ENCODE peak calls at places on chromosomes 3 and 15, in five cellular contexts. One of them, this sample, is unnamed.

GRCh38 chr3:50275996-50276761 is 2.7 kb upstream of the LSMEM2 start:
- DNase-seq in SK-N-SH: no peak
- DNase-seq in HepG2: no peak
- DNase-seq in HCT116: no peak
- DNase-seq in K562: no peak
- DNase-seq in this sample: no peak

GRCh38 chr3:52317601-52318000 is 1.5 kb downstream of the DNAH1 start:
- DNase-seq in SK-N-SH: peak; percentile 91
- DNase-seq in HepG2: no peak
- DNase-seq in HCT116: no peak
- DNase-seq in K562: peak; percentile 87
- DNase-seq in this sample: no peak

GRCh38 chr15:30859091-30859874 is 44.4 kb upstream of the FAN1 start:
- DNase-seq in SK-N-SH: peak; percentile 47
- DNase-seq in HepG2: peak; percentile 14
- DNase-seq in HCT116: peak; percentile 6
- DNase-seq in K562: peak; percentile 19
- DNase-seq in this sample: peak; percentile 29

GRCh38 chr15:99138491-99138982 is 33.7 kb downstream of the SYNM start:
- DNase-seq in SK-N-SH: no peak
- DNase-seq in HepG2: no peak
- DNase-seq in HCT116: no peak
- DNase-seq in K562: no peak
- DNase-seq in this sample: no peak

GRCh38 chr15:80204231-80204630 is 47.8 kb downstream of the CTXND1 start:
- DNase-seq in SK-N-SH: no peak
- DNase-seq in HepG2: no peak
- DNase-seq in HCT116: no peak
- DNase-seq in K562: no peak
- DNase-seq in this sample: no peak

GRCh38 chr3:63753567-63753966 is 65.5 kb upstream of the C3orf49 start:
- DNase-seq in SK-N-SH: no peak
- DNase-seq in HepG2: peak; percentile 29
- DNase-seq in HCT116: no peak
- DNase-seq in K562: peak; percentile 4
- DNase-seq in this sample: peak; percentile 54

GRCh38 chr3:154507727-154508126 is 77.7 kb upstream of the GPR149 start:
- DNase-seq in SK-N-SH: no peak
- DNase-seq in HepG2: no peak
- DNase-seq in HCT116: no peak
- DNase-seq in K562: no peak
- DNase-seq in this sample: no peak

GRCh38 chr3:107216711-107217110 is 160.5 kb upstream of the CCDC54 start:
- DNase-seq in SK-N-SH: no peak
- DNase-seq in HepG2: no peak
- DNase-seq in HCT116: no peak
- DNase-seq in K562: no peak
- DNase-seq in this sample: no peak

GRCh38 chr3:189685854-189686253 is 54.7 kb downstream of the TP63 start:
- DNase-seq in SK-N-SH: no peak
- DNase-seq in HepG2: peak; percentile 5
- DNase-seq in HCT116: peak; percentile 2
- DNase-seq in K562: no peak
- DNase-seq in this sample: no peak

GRCh38 chr3:124510290-124510689 is 220.0 kb upstream of the UMPS start:
- DNase-seq in SK-N-SH: no peak
- DNase-seq in HepG2: no peak
- DNase-seq in HCT116: no peak
- DNase-seq in K562: no peak
- DNase-seq in this sample: no peak

GRCh38 chr15:78232951-78233350 is 1.4 kb downstream of the ACSBG1 start:
- DNase-seq in SK-N-SH: no peak
- DNase-seq in HepG2: no peak
- DNase-seq in HCT116: no peak
- DNase-seq in K562: no peak
- DNase-seq in this sample: no peak

GRCh38 chr3:143207338-143207961 is 87.9 kb downstream of the CHST2 start:
- DNase-seq in SK-N-SH: no peak
- DNase-seq in HepG2: no peak
- DNase-seq in HCT116: no peak
- DNase-seq in K562: peak; percentile 33
- DNase-seq in this sample: no peak

GRCh38 chr3:176964656-176965055 is 232.6 kb downstream of the TBL1XR1 start:
- DNase-seq in SK-N-SH: no peak
- DNase-seq in HepG2: no peak
- DNase-seq in HCT116: no peak
- DNase-seq in K562: no peak
- DNase-seq in this sample: no peak

GRCh38 chr3:194407423-194407822 is 8.4 kb upstream of the GP5 start:
- DNase-seq in SK-N-SH: no peak
- DNase-seq in HepG2: peak; percentile 7
- DNase-seq in HCT116: no peak
- DNase-seq in K562: no peak
- DNase-seq in this sample: no peak

GRCh38 chr3:185460719-185461350 is 38.0 kb downstream of the TMEM41A start:
- DNase-seq in SK-N-SH: peak; percentile 23
- DNase-seq in HepG2: no peak
- DNase-seq in HCT116: peak; percentile 32
- DNase-seq in K562: peak; percentile 47
- DNase-seq in this sample: peak; percentile 48

GRCh38 chr3:100603449-100603848 is 6.0 kb upstream of the ADGRG7 start:
- DNase-seq in SK-N-SH: peak; percentile 40
- DNase-seq in HepG2: peak; percentile 38
- DNase-seq in HCT116: peak; percentile 41
- DNase-seq in K562: no peak
- DNase-seq in this sample: peak; percentile 16

GRCh38 chr15:66832679-66833078 is 130.6 kb downstream of the SMAD6 start:
- DNase-seq in SK-N-SH: no peak
- DNase-seq in HepG2: no peak
- DNase-seq in HCT116: no peak
- DNase-seq in K562: no peak
- DNase-seq in this sample: no peak

GRCh38 chr15:101255615-101256350 is 3.9 kb upstream of the CHSY1 start:
- DNase-seq in SK-N-SH: no peak
- DNase-seq in HepG2: peak; percentile 45
- DNase-seq in HCT116: no peak
- DNase-seq in K562: peak; percentile 67
- DNase-seq in this sample: no peak

GRCh38 chr3:47741925-47742324 is 39.8 kb downstream of the SMARCC1 start:
- DNase-seq in SK-N-SH: no peak
- DNase-seq in HepG2: no peak
- DNase-seq in HCT116: no peak
- DNase-seq in K562: no peak
- DNase-seq in this sample: no peak

GRCh38 chr15:28252831-28253230 is 69.1 kb downstream of the HERC2 start:
- DNase-seq in SK-N-SH: no peak
- DNase-seq in HepG2: no peak
- DNase-seq in HCT116: no peak
- DNase-seq in K562: no peak
- DNase-seq in this sample: no peak

GRCh38 chr3:55165278-55165677 is 237.4 kb upstream of the LRTM1 start:
- DNase-seq in SK-N-SH: no peak
- DNase-seq in HepG2: no peak
- DNase-seq in HCT116: no peak
- DNase-seq in K562: no peak
- DNase-seq in this sample: no peak

GRCh38 chr15:58357529-58358476 is 74.0 kb upstream of the LIPC start:
- DNase-seq in SK-N-SH: no peak
- DNase-seq in HepG2: no peak
- DNase-seq in HCT116: no peak
- DNase-seq in K562: peak; percentile 43
- DNase-seq in this sample: no peak

GRCh38 chr3:65146149-65146548 is 458.3 kb upstream of the ADAMTS9 start:
- DNase-seq in SK-N-SH: no peak
- DNase-seq in HepG2: no peak
- DNase-seq in HCT116: no peak
- DNase-seq in K562: no peak
- DNase-seq in this sample: no peak

GRCh38 chr3:110815008-110815583 is 256.5 kb upstream of the NECTIN3 start:
- DNase-seq in SK-N-SH: peak; percentile 1
- DNase-seq in HepG2: no peak
- DNase-seq in HCT116: peak; percentile 89
- DNase-seq in K562: no peak
- DNase-seq in this sample: no peak

GRCh38 chr3:67463656-67464055 is 190.8 kb downstream of the SUCLG2 start:
- DNase-seq in SK-N-SH: no peak
- DNase-seq in HepG2: no peak
- DNase-seq in HCT116: no peak
- DNase-seq in K562: no peak
- DNase-seq in this sample: no peak

GRCh38 chr3:149898771-149899170 is 71.9 kb downstream of the PFN2 start:
- DNase-seq in SK-N-SH: no peak
- DNase-seq in HepG2: no peak
- DNase-seq in HCT116: peak; percentile 12
- DNase-seq in K562: no peak
- DNase-seq in this sample: no peak

GRCh38 chr3:112605285-112605684 is 35.7 kb downstream of the CCDC80 start:
- DNase-seq in SK-N-SH: peak; percentile 16
- DNase-seq in HepG2: no peak
- DNase-seq in HCT116: no peak
- DNase-seq in K562: no peak
- DNase-seq in this sample: no peak

GRCh38 chr3:112598731-112599130 is 36.9 kb downstream of the SLC35A5 start:
- DNase-seq in SK-N-SH: no peak
- DNase-seq in HepG2: no peak
- DNase-seq in HCT116: no peak
- DNase-seq in K562: no peak
- DNase-seq in this sample: no peak

GRCh38 chr3:112610121-112610520 is 30.8 kb downstream of the CCDC80 start:
- DNase-seq in SK-N-SH: no peak
- DNase-seq in HepG2: no peak
- DNase-seq in HCT116: no peak
- DNase-seq in K562: no peak
- DNase-seq in this sample: no peak

GRCh38 chr3:112602217-112602838 is 38.6 kb downstream of the CCDC80 start:
- DNase-seq in SK-N-SH: no peak
- DNase-seq in HepG2: no peak
- DNase-seq in HCT116: no peak
- DNase-seq in K562: no peak
- DNase-seq in this sample: no peak

GRCh38 chr3:112604536-112604935 is 36.4 kb downstream of the CCDC80 start:
- DNase-seq in SK-N-SH: peak; percentile 14
- DNase-seq in HepG2: no peak
- DNase-seq in HCT116: no peak
- DNase-seq in K562: no peak
- DNase-seq in this sample: no peak
- TF ChIP-seq JUND in SK-N-SH: no peak
- TF ChIP-seq JUND in HepG2: no peak
- TF ChIP-seq JUND in HCT116: no peak
- TF ChIP-seq JUND in K562: no peak
- TF ChIP-seq JUND in this sample: no peak

GRCh38 chr3:42557849-42558248 is 23.9 kb downstream of the SEC22C start:
- DNase-seq in SK-N-SH: no peak
- DNase-seq in HepG2: peak; percentile 13
- DNase-seq in HCT116: no peak
- DNase-seq in K562: no peak
- DNase-seq in this sample: no peak

GRCh38 chr3:42562047-42562907 is 19.5 kb downstream of the SEC22C start:
- DNase-seq in SK-N-SH: no peak
- DNase-seq in HepG2: no peak
- DNase-seq in HCT116: no peak
- DNase-seq in K562: no peak
- DNase-seq in this sample: no peak
- TF ChIP-seq JUND in SK-N-SH: no peak
- TF ChIP-seq JUND in HepG2: no peak
- TF ChIP-seq JUND in HCT116: no peak
- TF ChIP-seq JUND in K562: no peak
- TF ChIP-seq JUND in this sample: no peak

GRCh38 chr15:37014137-37014536 is 86.2 kb downstream of the MEIS2 start:
- DNase-seq in SK-N-SH: no peak
- DNase-seq in HepG2: no peak
- DNase-seq in HCT116: no peak
- DNase-seq in K562: no peak
- DNase-seq in this sample: no peak
- TF ChIP-seq JUND in SK-N-SH: no peak
- TF ChIP-seq JUND in HepG2: no peak
- TF ChIP-seq JUND in HCT116: no peak
- TF ChIP-seq JUND in K562: no peak
- TF ChIP-seq JUND in this sample: no peak

DNA sequence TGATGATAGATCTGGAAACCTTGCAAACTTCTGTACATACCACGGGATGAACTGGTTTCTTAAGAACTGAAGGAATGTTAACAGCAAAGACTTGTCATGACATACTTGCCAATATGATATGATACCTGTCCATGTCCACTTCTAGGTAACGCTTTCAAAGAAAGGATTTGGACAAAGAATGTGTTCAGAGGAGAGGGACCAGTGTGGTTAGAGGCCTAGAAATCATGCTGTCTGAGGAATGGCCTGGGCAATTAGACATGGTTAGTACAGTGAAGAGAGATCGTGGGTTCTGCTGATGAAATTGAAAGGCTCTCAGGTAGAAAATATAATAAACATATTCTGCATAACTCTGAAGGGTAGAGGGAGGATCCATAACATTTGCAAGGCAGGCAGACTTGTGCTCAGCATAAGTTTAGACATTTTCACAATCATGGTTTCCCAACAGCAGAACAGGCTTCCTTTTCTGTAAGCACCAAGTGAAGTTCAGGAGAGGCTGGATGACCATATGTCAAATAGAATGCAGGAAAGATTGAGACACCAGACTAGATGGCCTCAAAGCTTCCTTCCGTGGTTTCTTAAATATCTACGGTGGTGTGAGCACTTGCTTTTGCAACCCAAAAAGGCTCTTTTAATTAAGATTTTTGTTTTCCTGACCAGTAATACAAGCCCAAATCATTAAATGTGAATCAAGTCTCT is 39.9 kb downstream of the TGFBR2 start:
- DNase-seq in SK-N-SH: no peak
- DNase-seq in HepG2: no peak
- DNase-seq in HCT116: no peak
- DNase-seq in K562: no peak
- DNase-seq in this sample: no peak
- TF ChIP-seq JUND in SK-N-SH: no peak
- TF ChIP-seq JUND in HepG2: no peak
- TF ChIP-seq JUND in HCT116: no peak
- TF ChIP-seq JUND in K562: no peak
- TF ChIP-seq JUND in this sample: no peak

DNA sequence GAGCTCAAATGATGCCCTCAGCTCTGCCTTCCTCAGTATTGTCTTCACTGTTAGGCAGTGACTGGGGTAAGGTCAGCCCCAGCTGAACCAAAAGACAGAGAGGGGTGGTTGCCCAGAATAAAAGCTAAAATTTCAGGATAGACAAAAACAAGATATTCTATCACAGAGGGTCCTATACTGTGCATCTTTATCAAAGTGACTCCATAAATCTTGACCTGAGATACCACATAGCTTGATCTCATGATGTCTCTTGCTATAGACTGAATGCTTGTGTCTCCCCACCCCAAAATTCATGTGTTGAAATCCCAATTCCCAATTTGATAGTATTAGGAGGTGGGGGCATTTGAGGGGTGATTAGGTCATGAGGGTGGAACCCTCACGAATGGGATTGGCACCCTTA is 30.4 kb downstream of the EIF1B start:
- DNase-seq in SK-N-SH: no peak
- DNase-seq in HepG2: no peak
- DNase-seq in HCT116: no peak
- DNase-seq in K562: no peak
- DNase-seq in this sample: no peak
- TF ChIP-seq JUND in SK-N-SH: no peak
- TF ChIP-seq JUND in HepG2: no peak
- TF ChIP-seq JUND in HCT116: no peak
- TF ChIP-seq JUND in K562: no peak
- TF ChIP-seq JUND in this sample: no peak